ENCODE peak calls at places on chromosomes 11 and 22, in seven cellular contexts. One of them, this sample, is unnamed.

GRCh38 chr22:30640839-30641430 is 5.4 kb downstream of the SLC35E4 start:
- DNase-seq in glutamatergic neuron: no peak
- DNase-seq in brain microvascular endothelial cell: no peak
- DNase-seq in tibial artery: no peak
- DNase-seq in thoracic aorta: no peak
- DNase-seq in sigmoid colon: no peak
- DNase-seq in foreskin fibroblast: peak; percentile 26
- DNase-seq in this sample: no peak

GRCh38 chr22:50180727-50181521 is 4.8 kb upstream of the TRABD start:
- DNase-seq in tibial artery: no peak
- DNase-seq in thoracic aorta: no peak
- DNase-seq in glutamatergic neuron: no peak
- DNase-seq in sigmoid colon: peak; percentile 58
- DNase-seq in foreskin fibroblast: no peak
- DNase-seq in brain microvascular endothelial cell: no peak
- DNase-seq in this sample: no peak

GRCh38 chr11:108766596-108767173 is 101.8 kb downstream of the DDX10 start:
- DNase-seq in tibial artery: no peak
- DNase-seq in brain microvascular endothelial cell: no peak
- DNase-seq in sigmoid colon: no peak
- DNase-seq in foreskin fibroblast: no peak
- DNase-seq in glutamatergic neuron: no peak
- DNase-seq in thoracic aorta: no peak
- DNase-seq in this sample: no peak

GRCh38 chr22:19121631-19122142 is 525 bp downstream of the DGCR2 start:
- DNase-seq in foreskin fibroblast: peak; percentile 63
- DNase-seq in brain microvascular endothelial cell: peak; percentile 19
- DNase-seq in thoracic aorta: no peak
- DNase-seq in sigmoid colon: peak; percentile 80
- DNase-seq in glutamatergic neuron: peak; percentile 65
- DNase-seq in tibial artery: peak; percentile 46
- DNase-seq in this sample: peak; percentile 44

GRCh38 chr11:47257178-47257517 is 648 bp upstream of the NR1H3 start:
- DNase-seq in glutamatergic neuron: no peak
- DNase-seq in tibial artery: no peak
- DNase-seq in foreskin fibroblast: no peak
- DNase-seq in sigmoid colon: no peak
- DNase-seq in thoracic aorta: no peak
- DNase-seq in brain microvascular endothelial cell: no peak
- DNase-seq in this sample: no peak

GRCh38 chr11:73331138-73331916 is 23.3 kb downstream of the ARHGEF17 start:
- DNase-seq in brain microvascular endothelial cell: peak; percentile 50
- DNase-seq in thoracic aorta: no peak
- DNase-seq in tibial artery: no peak
- DNase-seq in glutamatergic neuron: peak; percentile 52
- DNase-seq in foreskin fibroblast: no peak
- DNase-seq in sigmoid colon: no peak
- DNase-seq in this sample: no peak

GRCh38 chr11:81644239-81644840 is 1089.3 kb downstream of the FAM181B start:
- DNase-seq in sigmoid colon: no peak
- DNase-seq in tibial artery: no peak
- DNase-seq in glutamatergic neuron: no peak
- DNase-seq in brain microvascular endothelial cell: peak; percentile 50
- DNase-seq in foreskin fibroblast: no peak
- DNase-seq in thoracic aorta: no peak
- DNase-seq in this sample: no peak

GRCh38 chr11:119055901-119056300 is 1.1 kb downstream of the HYOU1 start:
- DNase-seq in thoracic aorta: no peak
- DNase-seq in sigmoid colon: no peak
- DNase-seq in foreskin fibroblast: peak; percentile 61
- DNase-seq in tibial artery: no peak
- DNase-seq in brain microvascular endothelial cell: no peak
- DNase-seq in glutamatergic neuron: no peak
- DNase-seq in this sample: no peak

GRCh38 chr11:131880279-131880678 is 509.9 kb downstream of the NTM start:
- DNase-seq in tibial artery: no peak
- DNase-seq in brain microvascular endothelial cell: no peak
- DNase-seq in glutamatergic neuron: no peak
- DNase-seq in sigmoid colon: no peak
- DNase-seq in thoracic aorta: no peak
- DNase-seq in foreskin fibroblast: no peak
- DNase-seq in this sample: no peak

DNA sequence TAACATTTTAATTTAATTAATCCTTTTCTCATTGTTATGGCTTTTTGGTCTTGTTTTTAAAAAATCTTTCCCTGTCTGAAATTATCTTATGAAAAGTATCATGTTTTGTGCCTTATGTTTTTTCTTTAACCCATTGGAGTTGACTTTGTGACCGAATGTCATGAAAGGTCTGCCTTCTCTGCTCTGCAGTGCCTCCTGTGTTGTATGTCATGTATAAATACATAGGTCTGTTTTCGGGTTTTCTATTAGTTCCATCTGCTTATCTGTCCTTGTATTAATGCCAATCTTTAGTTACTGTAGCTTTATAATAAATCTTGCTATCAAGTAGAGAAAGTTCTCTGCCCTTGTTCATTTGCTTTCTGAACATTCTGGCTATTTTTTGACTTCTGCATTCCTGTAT is 73.0 kb downstream of the ZBTB44 start:
- DNase-seq in sigmoid colon: no peak
- DNase-seq in foreskin fibroblast: no peak
- DNase-seq in tibial artery: no peak
- DNase-seq in brain microvascular endothelial cell: no peak
- DNase-seq in glutamatergic neuron: no peak
- DNase-seq in thoracic aorta: no peak
- DNase-seq in this sample: no peak
- TF ChIP-seq CTCF in sigmoid colon: no peak
- TF ChIP-seq CTCF in foreskin fibroblast: no peak
- TF ChIP-seq CTCF in tibial artery: no peak
- TF ChIP-seq CTCF in brain microvascular endothelial cell: no peak
- TF ChIP-seq CTCF in glutamatergic neuron: no peak
- TF ChIP-seq CTCF in thoracic aorta: no peak
- TF ChIP-seq CTCF in this sample: no peak

DNA sequence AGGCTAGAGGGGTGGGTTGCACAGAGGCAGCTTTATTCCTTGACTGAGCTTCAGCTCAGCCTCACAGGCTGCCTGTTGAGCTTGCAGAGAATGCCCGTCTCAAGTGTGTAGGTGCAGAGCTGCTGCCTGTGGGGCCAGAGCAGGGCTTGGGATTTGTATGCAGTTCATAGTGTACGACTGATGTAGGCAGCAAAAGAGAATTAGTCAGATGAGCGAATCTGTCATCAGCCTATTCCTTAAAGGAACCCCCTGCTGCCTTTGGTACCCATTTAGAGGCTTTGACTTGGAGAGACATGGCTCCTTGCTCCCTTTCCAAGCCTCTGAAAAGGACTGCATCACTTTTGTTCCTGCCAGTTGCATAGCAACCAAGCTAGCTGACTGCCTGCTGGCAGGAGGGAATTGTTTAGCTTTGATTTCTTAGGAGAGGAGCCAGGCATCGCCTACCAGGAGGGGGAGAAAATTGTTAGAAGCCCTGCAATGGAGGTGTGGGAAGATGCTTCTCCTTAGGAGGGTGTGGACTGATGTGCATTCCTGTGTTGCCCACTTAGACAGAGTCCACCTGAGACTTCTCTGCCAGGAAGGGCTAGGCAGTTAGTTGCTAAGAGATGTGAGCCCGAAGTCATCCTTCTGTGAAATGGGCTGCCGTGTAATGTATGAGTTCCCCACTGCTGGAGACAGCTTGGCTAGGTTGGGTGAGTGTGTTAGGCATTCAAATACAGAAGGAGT is 10.9 kb downstream of the ACO2 start:
- DNase-seq in tibial artery: peak; percentile 28
- DNase-seq in foreskin fibroblast: peak; percentile 60
- DNase-seq in brain microvascular endothelial cell: peak; percentile 50
- DNase-seq in glutamatergic neuron: peak; percentile 21
- DNase-seq in sigmoid colon: no peak
- DNase-seq in thoracic aorta: no peak
- DNase-seq in this sample: no peak
- TF ChIP-seq CTCF in tibial artery: no peak
- TF ChIP-seq CTCF in foreskin fibroblast: no peak
- TF ChIP-seq CTCF in brain microvascular endothelial cell: peak; percentile 32
- TF ChIP-seq CTCF in glutamatergic neuron: no peak
- TF ChIP-seq CTCF in sigmoid colon: no peak
- TF ChIP-seq CTCF in thoracic aorta: peak; percentile 19
- TF ChIP-seq CTCF in this sample: no peak

GRCh38 chr11:16881074-16881709 is 133.0 kb downstream of the PLEKHA7 start:
- DNase-seq in tibial artery: peak; percentile 29
- DNase-seq in thoracic aorta: no peak
- DNase-seq in foreskin fibroblast: peak; percentile 65
- DNase-seq in glutamatergic neuron: no peak
- DNase-seq in brain microvascular endothelial cell: peak; percentile 12
- DNase-seq in sigmoid colon: peak; percentile 70
- DNase-seq in this sample: no peak
- TF ChIP-seq CTCF in tibial artery: peak; percentile 24
- TF ChIP-seq CTCF in thoracic aorta: peak; percentile 33
- TF ChIP-seq CTCF in foreskin fibroblast: peak; percentile 5
- TF ChIP-seq CTCF in glutamatergic neuron: no peak
- TF ChIP-seq CTCF in brain microvascular endothelial cell: peak; percentile 56
- TF ChIP-seq CTCF in sigmoid colon: no peak
- TF ChIP-seq CTCF in this sample: no peak

DNA sequence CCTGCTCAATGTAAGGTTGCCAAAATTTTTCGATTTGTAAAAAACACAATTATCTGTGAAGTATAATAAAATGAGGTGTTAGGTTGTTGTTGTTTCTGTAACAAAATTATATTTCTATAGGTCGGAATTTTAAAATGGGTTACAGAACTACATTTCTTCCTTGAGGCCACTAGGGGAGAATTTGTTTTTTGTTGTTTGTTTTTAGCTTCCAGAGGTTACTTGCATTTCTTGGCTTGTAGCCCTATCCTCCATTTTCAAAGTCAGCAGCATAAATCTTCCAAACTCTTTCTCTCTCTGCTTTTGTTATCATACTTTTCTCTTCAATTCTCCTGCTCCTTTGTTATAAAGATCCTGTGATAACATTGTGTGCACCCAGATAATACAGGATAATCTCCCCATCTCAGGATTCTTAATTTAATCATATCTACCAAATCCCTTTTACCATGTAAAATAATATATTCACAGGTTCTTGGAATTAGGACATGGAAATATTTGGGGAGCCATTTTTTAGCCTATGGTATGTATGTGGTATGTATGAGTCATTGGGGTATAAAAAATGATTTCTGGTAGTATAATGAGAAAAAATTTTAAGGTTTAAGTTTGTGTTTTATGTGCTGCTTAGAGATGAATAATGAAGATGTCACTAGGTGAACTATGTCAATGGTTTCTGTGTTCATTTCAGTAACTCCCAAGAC is 9.4 kb upstream of the PATL1 start:
- DNase-seq in sigmoid colon: no peak
- DNase-seq in glutamatergic neuron: no peak
- DNase-seq in brain microvascular endothelial cell: no peak
- DNase-seq in foreskin fibroblast: peak; percentile 31
- DNase-seq in thoracic aorta: no peak
- DNase-seq in tibial artery: no peak
- DNase-seq in this sample: no peak
- TF ChIP-seq CTCF in sigmoid colon: no peak
- TF ChIP-seq CTCF in glutamatergic neuron: no peak
- TF ChIP-seq CTCF in brain microvascular endothelial cell: peak; percentile 13
- TF ChIP-seq CTCF in foreskin fibroblast: no peak
- TF ChIP-seq CTCF in thoracic aorta: no peak
- TF ChIP-seq CTCF in tibial artery: no peak
- TF ChIP-seq CTCF in this sample: no peak

GRCh38 chr11:5553347-5553746 is 5.0 kb upstream of the OR52H1 start:
- DNase-seq in brain microvascular endothelial cell: no peak
- DNase-seq in foreskin fibroblast: peak; percentile 5
- DNase-seq in sigmoid colon: no peak
- DNase-seq in tibial artery: no peak
- DNase-seq in thoracic aorta: no peak
- DNase-seq in glutamatergic neuron: no peak
- DNase-seq in this sample: no peak
- TF ChIP-seq CTCF in brain microvascular endothelial cell: no peak
- TF ChIP-seq CTCF in foreskin fibroblast: no peak
- TF ChIP-seq CTCF in sigmoid colon: no peak
- TF ChIP-seq CTCF in tibial artery: no peak
- TF ChIP-seq CTCF in thoracic aorta: no peak
- TF ChIP-seq CTCF in glutamatergic neuron: no peak
- TF ChIP-seq CTCF in this sample: no peak

GRCh38 chr11:116078101-116078561 is 573.9 kb upstream of the CADM1 start:
- DNase-seq in tibial artery: no peak
- DNase-seq in brain microvascular endothelial cell: no peak
- DNase-seq in sigmoid colon: no peak
- DNase-seq in foreskin fibroblast: no peak
- DNase-seq in thoracic aorta: no peak
- DNase-seq in glutamatergic neuron: peak; percentile 35
- DNase-seq in this sample: no peak
- TF ChIP-seq CTCF in tibial artery: no peak
- TF ChIP-seq CTCF in brain microvascular endothelial cell: peak; percentile 49
- TF ChIP-seq CTCF in sigmoid colon: no peak
- TF ChIP-seq CTCF in foreskin fibroblast: no peak
- TF ChIP-seq CTCF in thoracic aorta: no peak
- TF ChIP-seq CTCF in glutamatergic neuron: peak; percentile 33
- TF ChIP-seq CTCF in this sample: no peak

GRCh38 chr22:33020721-33021120 is 37.5 kb downstream of the SYN3 start:
- DNase-seq in foreskin fibroblast: no peak
- DNase-seq in tibial artery: no peak
- DNase-seq in brain microvascular endothelial cell: no peak
- DNase-seq in thoracic aorta: no peak
- DNase-seq in sigmoid colon: no peak
- DNase-seq in glutamatergic neuron: no peak
- DNase-seq in this sample: no peak
- TF ChIP-seq CTCF in foreskin fibroblast: no peak
- TF ChIP-seq CTCF in tibial artery: no peak
- TF ChIP-seq CTCF in brain microvascular endothelial cell: no peak
- TF ChIP-seq CTCF in thoracic aorta: no peak
- TF ChIP-seq CTCF in sigmoid colon: no peak
- TF ChIP-seq CTCF in glutamatergic neuron: no peak
- TF ChIP-seq CTCF in this sample: no peak

DNA sequence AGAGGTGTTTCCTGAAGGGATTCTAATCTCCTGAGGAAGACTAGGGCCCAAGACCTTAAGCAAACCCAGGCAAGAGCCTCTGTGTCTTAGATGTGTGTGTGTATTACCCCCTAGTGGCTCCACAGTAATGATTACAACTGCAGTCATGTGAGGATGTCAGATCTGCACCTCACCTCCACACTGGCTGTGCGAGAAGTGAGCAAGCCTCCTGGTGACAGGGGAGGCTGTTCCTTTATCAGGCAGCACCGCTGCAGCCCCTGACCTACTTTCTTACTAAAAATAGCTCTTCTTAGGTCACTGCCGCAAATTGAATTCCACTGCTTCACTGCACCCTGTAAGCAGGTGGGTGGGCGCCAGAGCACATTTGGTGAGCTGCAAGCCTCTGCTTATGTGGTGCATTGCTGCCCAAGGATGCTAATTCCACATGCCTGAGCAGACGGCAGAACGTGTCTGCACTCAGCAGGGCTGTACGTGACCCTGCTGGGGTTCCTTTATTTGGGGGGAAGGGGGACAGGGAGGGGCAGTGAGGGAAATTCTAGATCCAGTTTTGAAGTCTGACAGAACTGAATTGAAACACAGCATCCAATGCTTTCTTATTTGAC is 112.4 kb downstream of the KCNC1 start:
- DNase-seq in glutamatergic neuron: peak; percentile 23
- DNase-seq in sigmoid colon: no peak
- DNase-seq in tibial artery: no peak
- DNase-seq in thoracic aorta: no peak
- DNase-seq in foreskin fibroblast: peak; percentile 56
- DNase-seq in brain microvascular endothelial cell: peak; percentile 18
- DNase-seq in this sample: no peak
- TF ChIP-seq CTCF in glutamatergic neuron: no peak
- TF ChIP-seq CTCF in sigmoid colon: no peak
- TF ChIP-seq CTCF in tibial artery: no peak
- TF ChIP-seq CTCF in thoracic aorta: no peak
- TF ChIP-seq CTCF in foreskin fibroblast: peak; percentile 12
- TF ChIP-seq CTCF in brain microvascular endothelial cell: peak; percentile 45
- TF ChIP-seq CTCF in this sample: no peak

GRCh38 chr11:19658344-19658743 is 54.3 kb upstream of the NAV2 start:
- DNase-seq in thoracic aorta: no peak
- DNase-seq in sigmoid colon: no peak
- DNase-seq in foreskin fibroblast: no peak
- DNase-seq in glutamatergic neuron: no peak
- DNase-seq in tibial artery: no peak
- DNase-seq in brain microvascular endothelial cell: no peak
- DNase-seq in this sample: no peak
- TF ChIP-seq CTCF in thoracic aorta: no peak
- TF ChIP-seq CTCF in sigmoid colon: no peak
- TF ChIP-seq CTCF in foreskin fibroblast: no peak
- TF ChIP-seq CTCF in glutamatergic neuron: no peak
- TF ChIP-seq CTCF in tibial artery: no peak
- TF ChIP-seq CTCF in brain microvascular endothelial cell: peak; percentile 44
- TF ChIP-seq CTCF in this sample: no peak